ENCODE peak calls at places on chromosomes 2 and 18, in six cellular contexts. P is cardiac muscle cell, T is PC-9, W is lower lobe of right lung, S is endodermal cell, R is H1. C is an unnamed sample. For H3K4me1 and H3K36me3, the result is how much of the 10 kb centered on the place peaks cover.

GRCh38 chr2:189851174-189851826 is 67.0 kb downstream of the PMS1 start:
- DNase-seq in P (no peak), T (no peak), W (no peak), S (no peak), R (no peak), C (no peak)

GRCh38 chr2:29001791-29002190 is 20.7 kb downstream of the TOGARAM2 start:
- DNase-seq in P (no peak), T (no peak), W (no peak), S (no peak), R (no peak), C (peak)

GRCh38 chr2:175844169-175844568 is 157.9 kb downstream of the LNPK start:
- DNase-seq in P (no peak), T (peak), W (no peak), S (no peak), R (no peak), C (peak)

GRCh38 chr2:47907097-47907781 is 941 bp upstream of the FBXO11 start:
- DNase-seq in P (peak), T (no peak), W (peak), S (no peak), R (no peak), C (no peak)

GRCh38 chr2:199987586-199987985 is 32.2 kb downstream of the MAIP1 start:
- DNase-seq in P (no peak), T (no peak), W (no peak), S (no peak), R (no peak), C (no peak)

GRCh38 chr2:46943881-46944798 is 28.5 kb upstream of the MCFD2 start:
- DNase-seq in P (no peak), T (peak), W (no peak), S (no peak), R (no peak), C (no peak)

GRCh38 chr2:215878476-215879063 is 134.8 kb downstream of the MREG start:
- DNase-seq in P (no peak), T (peak), W (no peak), S (no peak), R (no peak), C (no peak)

GRCh38 chr18:57542801-57543427 is 43.6 kb downstream of the FECH start:
- DNase-seq in P (no peak), T (no peak), W (no peak), S (peak), R (no peak), C (peak)

GRCh38 chr18:75546964-75547363 is 119.5 kb upstream of the SMIM21 start:
- DNase-seq in P (no peak), T (no peak), W (no peak), S (no peak), R (no peak), C (no peak)

GRCh38 chr2:240623531-240624010 is 1.7 kb upstream of the GPR35 start:
- DNase-seq in P (no peak), T (no peak), W (peak), S (peak), R (no peak), C (peak)

GRCh38 chr2:98736464-98736889 is 5.5 kb upstream of the MGAT4A start:
- DNase-seq in P (no peak), T (peak), W (no peak), S (no peak), R (no peak), C (no peak)

GRCh38 chr2:103448416-103448815 is 686.6 kb downstream of the TMEM182 start:
- DNase-seq in P (peak), T (no peak), W (no peak), S (no peak), R (no peak), C (no peak)

GRCh38 chr18:38526922-38527321 is 961.3 kb upstream of the CELF4 start:
- DNase-seq in P (no peak), T (no peak), W (no peak), S (no peak), R (no peak), C (no peak)

GRCh38 chr2:8957593-8957992 is 45.9 kb downstream of the MBOAT2 start:
- DNase-seq in P (no peak), T (no peak), W (no peak), S (no peak), R (no peak), C (no peak)

GRCh38 chr18:63869851-63870250 is 17.7 kb upstream of the SERPINB2 start:
- DNase-seq in P (no peak), T (no peak), W (no peak), S (no peak), R (no peak), C (peak)

GRCh38 chr2:74952575-74952974 is 5.9 kb upstream of the POLE4 start:
- DNase-seq in P (no peak), T (no peak), W (no peak), S (no peak), R (no peak), C (no peak)

GRCh38 chr2:42888321-42888720 is 95.9 kb upstream of the HAAO start:
- DNase-seq in P (no peak), T (no peak), W (no peak), S (peak), R (no peak), C (no peak)

GRCh38 chr2:128528133-128528532 is 209.5 kb upstream of the HS6ST1 start:
- DNase-seq in P (no peak), T (no peak), W (no peak), S (no peak), R (no peak), C (no peak)

GRCh38 chr2:43407826-43408783 is 181.7 kb upstream of the ZFP36L2 start:
- DNase-seq in P (no peak), T (no peak), W (no peak), S (no peak), R (no peak), C (no peak)

GRCh38 chr2:33552758-33553461 is 46.2 kb downstream of the FAM98A start:
- DNase-seq in P (no peak), T (no peak), W (no peak), S (no peak), R (no peak), C (peak)

GRCh38 chr2:174025271-174026121 is 60.3 kb upstream of the SP3 start:
- DNase-seq in P (no peak), T (no peak), W (peak), S (no peak), R (no peak), C (peak)

GRCh38 chr2:237189799-237190198 is 104.1 kb downstream of the COPS8 start:
- DNase-seq in P (no peak), T (no peak), W (no peak), S (no peak), R (no peak), C (no peak)

GRCh38 chr18:28281400-28281799 is 104.5 kb upstream of the CDH2 start:
- DNase-seq in P (no peak), T (no peak), W (no peak), S (peak), R (no peak), C (no peak)

GRCh38 chr2:149329470-149330126 is 789 bp upstream of the LYPD6 start:
- DNase-seq in P (peak), T (peak), W (peak), S (peak), R (no peak), C (peak)

GRCh38 chr2:46164581-46165301 is 132.5 kb upstream of the EPAS1 start:
- DNase-seq in P (no peak), T (peak), W (no peak), S (no peak), R (no peak), C (peak)

GRCh38 chr2:96906719-96907404 is 37.0 kb upstream of the SEMA4C start:
- DNase-seq in P (no peak), T (peak), W (no peak), S (peak), R (no peak), C (peak)

GRCh38 chr2:132391381-132391780 is 25.2 kb upstream of the GPR39 start:
- DNase-seq in P (no peak), T (no peak), W (no peak), S (no peak), R (no peak), C (no peak)

GRCh38 chr2:158664987-158665386 is 130.1 kb upstream of the DAPL1 start:
- DNase-seq in P (no peak), T (no peak), W (no peak), S (no peak), R (no peak), C (no peak)

DNA sequence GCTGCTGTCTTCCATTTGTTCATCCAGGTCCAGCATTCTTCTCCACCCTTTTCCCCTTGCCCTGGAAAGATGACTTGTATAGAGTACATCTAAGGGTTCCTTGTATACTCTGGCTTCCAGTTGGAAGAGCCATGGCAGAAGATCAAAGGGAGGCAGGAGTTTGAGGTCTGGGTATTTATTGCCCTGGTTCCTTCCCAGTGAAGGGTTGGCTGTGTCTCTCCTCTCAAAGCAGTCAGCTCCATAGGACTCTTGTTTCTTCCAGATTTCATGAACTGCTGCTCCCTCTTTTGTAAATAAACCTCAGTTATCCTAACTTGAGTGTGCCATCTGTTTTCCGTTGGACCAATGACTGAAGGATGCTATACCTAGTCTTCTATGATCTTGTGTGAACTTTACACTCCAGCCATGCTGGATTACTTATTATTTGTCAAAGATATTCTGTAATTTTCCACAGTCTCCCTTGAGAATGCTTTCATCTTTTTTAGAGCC is 6.4 kb downstream of the BBS5 start:
- DNase-seq in P (no peak), T (no peak), W (no peak), S (no peak), R (no peak), C (no peak)
- H3K4me1 ChIP-seq in P (under half), T (under half), W (under half), S (under half), R (under half), C (under half)

DNA sequence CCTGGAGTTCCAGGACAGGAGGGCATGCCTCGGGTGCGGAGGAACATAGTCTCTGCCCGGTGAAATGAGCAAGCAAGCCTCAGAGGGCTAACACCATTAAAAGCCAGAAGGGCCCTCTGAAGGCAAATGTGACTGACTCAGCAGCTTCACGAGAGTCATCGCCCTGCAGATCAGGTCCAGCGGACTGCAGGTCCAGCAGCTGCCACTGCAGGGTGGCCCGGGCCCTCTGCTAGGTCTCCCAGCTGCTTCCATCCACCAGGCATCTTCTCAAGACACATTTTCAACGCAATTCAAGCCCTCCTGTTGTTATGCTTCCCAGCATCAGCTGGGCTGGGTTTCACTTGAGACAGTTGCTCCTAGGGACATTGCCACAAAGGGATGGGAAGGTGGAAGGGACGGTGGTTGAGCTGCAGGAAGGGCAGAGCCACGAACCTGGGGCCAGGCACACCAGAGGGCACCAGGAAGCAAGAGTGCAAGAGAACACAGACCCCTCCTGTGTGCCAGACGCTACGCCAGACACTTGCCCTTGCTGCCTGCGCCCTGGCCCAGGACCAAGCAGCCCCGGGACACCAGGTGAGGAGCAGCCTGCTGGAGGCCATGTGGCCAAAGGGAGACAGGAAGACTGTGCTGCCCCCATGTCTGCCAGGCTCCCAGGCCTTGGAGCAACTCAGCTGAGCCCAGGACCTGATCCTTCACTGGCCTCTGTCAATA is 173.0 kb downstream of the HDAC4 start:
- DNase-seq in P (no peak), T (no peak), W (no peak), S (no peak), R (no peak), C (no peak)
- TF ChIP-seq CTCF in P (no peak), T (no peak), W (no peak), S (no peak), R (no peak), C (no peak)

GRCh38 chr2:239099474-239099873 is 251.6 kb downstream of the TWIST2 start:
- DNase-seq in P (no peak), T (no peak), W (no peak), S (no peak), R (no peak), C (no peak)
- H3K36me3 ChIP-seq in P (under half), T (under half), W (half or more), S (under half), R (under half), C (under half)

GRCh38 chr2:197141669-197142068 is 168.9 kb downstream of the ANKRD44 start:
- DNase-seq in P (no peak), T (no peak), W (no peak), S (no peak), R (no peak), C (no peak)
- H3K4me1 ChIP-seq in P (under half), T (under half), W (half or more), S (under half), R (under half), C (under half)

GRCh38 chr2:127051780-127052067 is 55.2 kb downstream of the BIN1 start:
- DNase-seq in P (no peak), T (no peak), W (no peak), S (no peak), R (no peak), C (no peak)

GRCh38 chr2:127050803-127051115 is 56.2 kb downstream of the BIN1 start:
- DNase-seq in P (no peak), T (no peak), W (no peak), S (no peak), R (no peak), C (peak)

GRCh38 chr2:127049927-127050802 is 56.8 kb downstream of the BIN1 start:
- DNase-seq in P (peak), T (no peak), W (peak), S (peak), R (peak), C (peak)

GRCh38 chr2:127052068-127052770 is 54.7 kb downstream of the BIN1 start:
- DNase-seq in P (no peak), T (no peak), W (peak), S (no peak), R (no peak), C (peak)

DNA sequence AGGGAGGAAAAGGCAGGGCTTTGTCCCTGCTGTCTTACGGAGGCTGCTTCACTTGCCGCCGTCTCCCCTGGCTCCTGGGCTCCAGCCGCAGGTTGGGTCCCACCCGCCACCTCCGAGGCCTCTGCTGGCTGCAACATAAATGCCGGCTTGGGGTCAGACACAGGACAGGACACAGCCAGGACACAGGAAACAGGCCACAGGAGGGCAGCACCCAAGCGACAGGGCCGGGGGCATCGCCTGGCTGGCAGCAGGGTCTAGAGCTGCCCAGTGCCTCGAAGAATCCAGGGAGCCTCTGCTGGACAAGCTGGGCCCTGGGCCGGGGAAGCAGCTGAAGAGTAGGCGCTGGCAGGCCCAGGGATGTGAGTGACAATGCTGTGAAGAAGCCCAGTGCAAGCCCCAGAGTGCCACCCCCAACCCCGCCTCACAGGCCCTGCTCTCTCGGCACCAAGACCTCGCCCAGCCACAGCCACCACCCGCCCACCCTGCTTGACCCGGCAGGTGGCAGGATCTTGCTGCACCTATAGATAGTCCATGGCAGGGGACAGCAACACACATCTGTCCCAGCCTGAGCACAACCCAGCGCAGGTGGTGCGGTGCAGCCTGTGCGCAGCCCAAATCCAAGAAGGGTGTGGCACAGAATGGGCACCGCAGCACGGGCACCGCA is 55.7 kb downstream of the BIN1 start:
- DNase-seq in P (no peak), T (no peak), W (peak), S (no peak), R (no peak), C (peak)
- TF ChIP-seq CTCF in P (no peak), T (no peak), W (no peak), S (peak), R (peak), C (peak)